ENCODE peak calls at places on chromosome 1, in eight cellular contexts. One of them, this sample, is unnamed.

GRCh38 chr1:86776108-86776507 is 71.7 kb downstream of the SH3GLB1 start:
- DNase-seq in sigmoid colon: no peak
- DNase-seq in pancreas: no peak
- DNase-seq in neural progenitor cell: no peak
- DNase-seq in cardiac muscle cell: peak
- DNase-seq in astrocyte of the spinal cord: no peak
- DNase-seq in mucosa of descending colon: no peak
- DNase-seq in fibroblast of mammary gland: peak
- DNase-seq in this sample: no peak

GRCh38 chr1:220887868-220888664 is 8.8 kb downstream of the HLX start:
- DNase-seq in sigmoid colon: no peak
- DNase-seq in pancreas: no peak
- DNase-seq in neural progenitor cell: peak
- DNase-seq in cardiac muscle cell: no peak
- DNase-seq in astrocyte of the spinal cord: no peak
- DNase-seq in mucosa of descending colon: no peak
- DNase-seq in fibroblast of mammary gland: peak
- DNase-seq in this sample: no peak

GRCh38 chr1:67752306-67752705 is 67.3 kb downstream of the GADD45A start:
- DNase-seq in sigmoid colon: no peak
- DNase-seq in pancreas: no peak
- DNase-seq in neural progenitor cell: no peak
- DNase-seq in cardiac muscle cell: peak
- DNase-seq in astrocyte of the spinal cord: no peak
- DNase-seq in mucosa of descending colon: no peak
- DNase-seq in fibroblast of mammary gland: peak
- DNase-seq in this sample: no peak

GRCh38 chr1:153945131-153945794 is 1.3 kb downstream of the DENND4B start:
- DNase-seq in sigmoid colon: peak
- DNase-seq in pancreas: no peak
- DNase-seq in neural progenitor cell: peak
- DNase-seq in cardiac muscle cell: peak
- DNase-seq in astrocyte of the spinal cord: peak
- DNase-seq in mucosa of descending colon: peak
- DNase-seq in fibroblast of mammary gland: peak
- DNase-seq in this sample: peak

GRCh38 chr1:77230051-77230450 is 10.8 kb upstream of the PIGK start:
- DNase-seq in sigmoid colon: no peak
- DNase-seq in pancreas: no peak
- DNase-seq in neural progenitor cell: no peak
- DNase-seq in cardiac muscle cell: peak
- DNase-seq in astrocyte of the spinal cord: no peak
- DNase-seq in mucosa of descending colon: no peak
- DNase-seq in fibroblast of mammary gland: peak
- DNase-seq in this sample: no peak

GRCh38 chr1:65480684-65481405 is 60.4 kb downstream of the LEPR start:
- DNase-seq in sigmoid colon: no peak
- DNase-seq in pancreas: no peak
- DNase-seq in neural progenitor cell: no peak
- DNase-seq in cardiac muscle cell: no peak
- DNase-seq in astrocyte of the spinal cord: no peak
- DNase-seq in mucosa of descending colon: no peak
- DNase-seq in fibroblast of mammary gland: no peak
- DNase-seq in this sample: no peak

GRCh38 chr1:8367571-8368184 is 49.8 kb downstream of the SLC45A1 start:
- DNase-seq in sigmoid colon: no peak
- DNase-seq in pancreas: no peak
- DNase-seq in neural progenitor cell: no peak
- DNase-seq in cardiac muscle cell: no peak
- DNase-seq in astrocyte of the spinal cord: no peak
- DNase-seq in mucosa of descending colon: no peak
- DNase-seq in fibroblast of mammary gland: no peak
- DNase-seq in this sample: no peak

GRCh38 chr1:30225336-30225735 is 498.0 kb downstream of the MATN1 start:
- DNase-seq in sigmoid colon: no peak
- DNase-seq in pancreas: no peak
- DNase-seq in neural progenitor cell: no peak
- DNase-seq in cardiac muscle cell: no peak
- DNase-seq in astrocyte of the spinal cord: no peak
- DNase-seq in mucosa of descending colon: no peak
- DNase-seq in fibroblast of mammary gland: no peak
- DNase-seq in this sample: no peak

GRCh38 chr1:94236630-94237290 is 624 bp downstream of the ARHGAP29 start:
- DNase-seq in sigmoid colon: peak
- DNase-seq in pancreas: no peak
- DNase-seq in neural progenitor cell: peak
- DNase-seq in cardiac muscle cell: peak
- DNase-seq in astrocyte of the spinal cord: peak
- DNase-seq in mucosa of descending colon: no peak
- DNase-seq in fibroblast of mammary gland: peak
- DNase-seq in this sample: no peak

GRCh38 chr1:184945678-184946412 is 28.5 kb downstream of the NIBAN1 start:
- DNase-seq in sigmoid colon: no peak
- DNase-seq in pancreas: no peak
- DNase-seq in neural progenitor cell: no peak
- DNase-seq in cardiac muscle cell: peak
- DNase-seq in astrocyte of the spinal cord: no peak
- DNase-seq in mucosa of descending colon: no peak
- DNase-seq in fibroblast of mammary gland: peak
- DNase-seq in this sample: no peak

GRCh38 chr1:5992814-5993552 is 758 bp upstream of the NPHP4 start:
- DNase-seq in sigmoid colon: no peak
- DNase-seq in pancreas: no peak
- DNase-seq in neural progenitor cell: peak
- DNase-seq in cardiac muscle cell: no peak
- DNase-seq in astrocyte of the spinal cord: no peak
- DNase-seq in mucosa of descending colon: peak
- DNase-seq in fibroblast of mammary gland: no peak
- DNase-seq in this sample: peak

GRCh38 chr1:24619376-24619775 is 23.7 kb upstream of the SRRM1 start:
- DNase-seq in sigmoid colon: no peak
- DNase-seq in pancreas: peak
- DNase-seq in neural progenitor cell: no peak
- DNase-seq in cardiac muscle cell: no peak
- DNase-seq in astrocyte of the spinal cord: no peak
- DNase-seq in mucosa of descending colon: no peak
- DNase-seq in fibroblast of mammary gland: no peak
- DNase-seq in this sample: no peak

GRCh38 chr1:45584351-45585109 is 689 bp downstream of the NASP start:
- DNase-seq in sigmoid colon: peak
- DNase-seq in pancreas: peak
- DNase-seq in neural progenitor cell: peak
- DNase-seq in cardiac muscle cell: peak
- DNase-seq in astrocyte of the spinal cord: peak
- DNase-seq in mucosa of descending colon: peak
- DNase-seq in fibroblast of mammary gland: peak
- DNase-seq in this sample: peak

GRCh38 chr1:225777058-225777582 is 506 bp upstream of the SRP9 start:
- DNase-seq in sigmoid colon: no peak
- DNase-seq in pancreas: no peak
- DNase-seq in neural progenitor cell: no peak
- DNase-seq in cardiac muscle cell: no peak
- DNase-seq in astrocyte of the spinal cord: no peak
- DNase-seq in mucosa of descending colon: no peak
- DNase-seq in fibroblast of mammary gland: no peak
- DNase-seq in this sample: no peak

GRCh38 chr1:38244218-38244617 is 197.6 kb upstream of the POU3F1 start:
- DNase-seq in sigmoid colon: no peak
- DNase-seq in pancreas: no peak
- DNase-seq in neural progenitor cell: no peak
- DNase-seq in cardiac muscle cell: no peak
- DNase-seq in astrocyte of the spinal cord: no peak
- DNase-seq in mucosa of descending colon: no peak
- DNase-seq in fibroblast of mammary gland: no peak
- DNase-seq in this sample: no peak

GRCh38 chr1:8075511-8076051 is 49.5 kb upstream of the ERRFI1 start:
- DNase-seq in sigmoid colon: no peak
- DNase-seq in pancreas: no peak
- DNase-seq in neural progenitor cell: no peak
- DNase-seq in cardiac muscle cell: no peak
- DNase-seq in astrocyte of the spinal cord: no peak
- DNase-seq in mucosa of descending colon: no peak
- DNase-seq in fibroblast of mammary gland: no peak
- DNase-seq in this sample: no peak

GRCh38 chr1:243440406-243440805 is 184.6 kb downstream of the SDCCAG8 start:
- DNase-seq in sigmoid colon: no peak
- DNase-seq in pancreas: no peak
- DNase-seq in neural progenitor cell: peak
- DNase-seq in cardiac muscle cell: no peak
- DNase-seq in astrocyte of the spinal cord: no peak
- DNase-seq in mucosa of descending colon: no peak
- DNase-seq in fibroblast of mammary gland: no peak
- DNase-seq in this sample: no peak

GRCh38 chr1:33683913-33684312 is 180.0 kb upstream of the HMGB4 start:
- DNase-seq in sigmoid colon: no peak
- DNase-seq in pancreas: no peak
- DNase-seq in neural progenitor cell: peak
- DNase-seq in cardiac muscle cell: no peak
- DNase-seq in astrocyte of the spinal cord: peak
- DNase-seq in mucosa of descending colon: no peak
- DNase-seq in fibroblast of mammary gland: no peak
- DNase-seq in this sample: no peak

GRCh38 chr1:218408942-218409341 is 63.8 kb downstream of the TGFB2 start:
- DNase-seq in sigmoid colon: no peak
- DNase-seq in pancreas: no peak
- DNase-seq in neural progenitor cell: peak
- DNase-seq in cardiac muscle cell: peak
- DNase-seq in astrocyte of the spinal cord: no peak
- DNase-seq in mucosa of descending colon: no peak
- DNase-seq in fibroblast of mammary gland: no peak
- DNase-seq in this sample: no peak

GRCh38 chr1:21836729-21837128 is 24.7 kb downstream of the LDLRAD2 start:
- DNase-seq in sigmoid colon: no peak
- DNase-seq in pancreas: no peak
- DNase-seq in neural progenitor cell: no peak
- DNase-seq in cardiac muscle cell: no peak
- DNase-seq in astrocyte of the spinal cord: no peak
- DNase-seq in mucosa of descending colon: no peak
- DNase-seq in fibroblast of mammary gland: no peak
- DNase-seq in this sample: no peak

GRCh38 chr1:186122837-186123236 is 252.2 kb downstream of the TPR start:
- DNase-seq in sigmoid colon: no peak
- DNase-seq in pancreas: no peak
- DNase-seq in neural progenitor cell: no peak
- DNase-seq in cardiac muscle cell: no peak
- DNase-seq in astrocyte of the spinal cord: no peak
- DNase-seq in mucosa of descending colon: no peak
- DNase-seq in fibroblast of mammary gland: no peak
- DNase-seq in this sample: no peak

GRCh38 chr1:247906504-247907047 is 11.2 kb downstream of the OR2W3 start:
- DNase-seq in sigmoid colon: no peak
- DNase-seq in pancreas: no peak
- DNase-seq in neural progenitor cell: no peak
- DNase-seq in cardiac muscle cell: peak
- DNase-seq in astrocyte of the spinal cord: peak
- DNase-seq in mucosa of descending colon: no peak
- DNase-seq in fibroblast of mammary gland: peak
- DNase-seq in this sample: no peak

GRCh38 chr1:235215453-235215852 is 54.4 kb upstream of the RBM34 start:
- DNase-seq in sigmoid colon: no peak
- DNase-seq in pancreas: no peak
- DNase-seq in neural progenitor cell: no peak
- DNase-seq in cardiac muscle cell: no peak
- DNase-seq in astrocyte of the spinal cord: no peak
- DNase-seq in mucosa of descending colon: no peak
- DNase-seq in fibroblast of mammary gland: no peak
- DNase-seq in this sample: no peak
- H3K4me3 ChIP-seq in sigmoid colon: no peak
- H3K4me3 ChIP-seq in pancreas: no peak
- H3K4me3 ChIP-seq in neural progenitor cell: no peak
- H3K4me3 ChIP-seq in cardiac muscle cell: no peak
- H3K4me3 ChIP-seq in astrocyte of the spinal cord: no peak
- H3K4me3 ChIP-seq in mucosa of descending colon: no peak
- H3K4me3 ChIP-seq in fibroblast of mammary gland: no peak
- H3K4me3 ChIP-seq in this sample: no peak

GRCh38 chr1:156571959-156572662 is at the start of gene IQGAP3:
- DNase-seq in sigmoid colon: peak
- DNase-seq in pancreas: peak
- DNase-seq in neural progenitor cell: peak
- DNase-seq in cardiac muscle cell: peak
- DNase-seq in astrocyte of the spinal cord: peak
- DNase-seq in mucosa of descending colon: peak
- DNase-seq in fibroblast of mammary gland: peak
- DNase-seq in this sample: peak

GRCh38 chr1:156566436-156566835 is 5.9 kb downstream of the IQGAP3 start:
- DNase-seq in sigmoid colon: peak
- DNase-seq in pancreas: no peak
- DNase-seq in neural progenitor cell: no peak
- DNase-seq in cardiac muscle cell: no peak
- DNase-seq in astrocyte of the spinal cord: no peak
- DNase-seq in mucosa of descending colon: no peak
- DNase-seq in fibroblast of mammary gland: no peak
- DNase-seq in this sample: no peak

GRCh38 chr1:156572663-156573018 is 276 bp upstream of the IQGAP3 start:
- DNase-seq in sigmoid colon: no peak
- DNase-seq in pancreas: no peak
- DNase-seq in neural progenitor cell: no peak
- DNase-seq in cardiac muscle cell: no peak
- DNase-seq in astrocyte of the spinal cord: no peak
- DNase-seq in mucosa of descending colon: no peak
- DNase-seq in fibroblast of mammary gland: no peak
- DNase-seq in this sample: no peak

GRCh38 chr1:156574039-156574633 is 1.8 kb upstream of the IQGAP3 start:
- DNase-seq in sigmoid colon: peak
- DNase-seq in pancreas: no peak
- DNase-seq in neural progenitor cell: no peak
- DNase-seq in cardiac muscle cell: no peak
- DNase-seq in astrocyte of the spinal cord: no peak
- DNase-seq in mucosa of descending colon: no peak
- DNase-seq in fibroblast of mammary gland: no peak
- DNase-seq in this sample: no peak

GRCh38 chr1:156571261-156571958 is 955 bp downstream of the IQGAP3 start:
- DNase-seq in sigmoid colon: peak
- DNase-seq in pancreas: no peak
- DNase-seq in neural progenitor cell: no peak
- DNase-seq in cardiac muscle cell: peak
- DNase-seq in astrocyte of the spinal cord: peak
- DNase-seq in mucosa of descending colon: no peak
- DNase-seq in fibroblast of mammary gland: peak
- DNase-seq in this sample: no peak
- H3K4me3 ChIP-seq in sigmoid colon: no peak
- H3K4me3 ChIP-seq in pancreas: no peak
- H3K4me3 ChIP-seq in neural progenitor cell: peak
- H3K4me3 ChIP-seq in cardiac muscle cell: peak
- H3K4me3 ChIP-seq in astrocyte of the spinal cord: peak
- H3K4me3 ChIP-seq in mucosa of descending colon: no peak
- H3K4me3 ChIP-seq in fibroblast of mammary gland: peak
- H3K4me3 ChIP-seq in this sample: no peak

GRCh38 chr1:39410915-39411436 is 80.5 kb upstream of the BMP8A start:
- DNase-seq in sigmoid colon: peak
- DNase-seq in pancreas: peak
- DNase-seq in neural progenitor cell: peak
- DNase-seq in cardiac muscle cell: peak
- DNase-seq in astrocyte of the spinal cord: peak
- DNase-seq in mucosa of descending colon: peak
- DNase-seq in fibroblast of mammary gland: peak
- DNase-seq in this sample: peak
- H3K4me3 ChIP-seq in sigmoid colon: no peak
- H3K4me3 ChIP-seq in pancreas: peak
- H3K4me3 ChIP-seq in neural progenitor cell: peak
- H3K4me3 ChIP-seq in cardiac muscle cell: no peak
- H3K4me3 ChIP-seq in astrocyte of the spinal cord: peak
- H3K4me3 ChIP-seq in mucosa of descending colon: no peak
- H3K4me3 ChIP-seq in fibroblast of mammary gland: peak
- H3K4me3 ChIP-seq in this sample: no peak

GRCh38 chr1:207817166-207817565 is 65.3 kb downstream of the CD46 start:
- DNase-seq in sigmoid colon: peak
- DNase-seq in pancreas: no peak
- DNase-seq in neural progenitor cell: no peak
- DNase-seq in cardiac muscle cell: no peak
- DNase-seq in astrocyte of the spinal cord: no peak
- DNase-seq in mucosa of descending colon: no peak
- DNase-seq in fibroblast of mammary gland: no peak
- DNase-seq in this sample: no peak
- H3K4me3 ChIP-seq in sigmoid colon: no peak
- H3K4me3 ChIP-seq in pancreas: no peak
- H3K4me3 ChIP-seq in neural progenitor cell: no peak
- H3K4me3 ChIP-seq in cardiac muscle cell: no peak
- H3K4me3 ChIP-seq in astrocyte of the spinal cord: no peak
- H3K4me3 ChIP-seq in mucosa of descending colon: no peak
- H3K4me3 ChIP-seq in fibroblast of mammary gland: no peak
- H3K4me3 ChIP-seq in this sample: no peak